ENCODE peak calls at places on chromosome 12, in four cellular contexts. E is GM10248, Q is HFFc6, D is IMR-90. B is an unnamed sample.

GRCh38 chr12:117045998-117046374 is 53.2 kb downstream of the TESC start:
- DNase-seq in Q (no peak), E (no peak), D (no peak), B (no peak)

GRCh38 chr12:27840229-27840999 is 60.4 kb upstream of the MANSC4 start:
- DNase-seq in Q (peak; percentile 10), E (no peak), D (no peak), B (no peak)

GRCh38 chr12:111220363-111220762 is 148.5 kb downstream of the PHETA1 start:
- DNase-seq in Q (no peak), E (no peak), D (no peak), B (no peak)

GRCh38 chr12:22190-22529 is 44.4 kb upstream of the IQSEC3 start:
- DNase-seq in D (no peak), Q (no peak), E (no peak), B (no peak)

GRCh38 chr12:89665556-89665955 is 43.1 kb downstream of the ATP2B1 start:
- DNase-seq in E (no peak), Q (no peak), D (no peak), B (no peak)

GRCh38 chr12:1195513-1195912 is 204.5 kb downstream of the ERC1 start:
- DNase-seq in D (no peak), Q (no peak), E (no peak), B (no peak)

GRCh38 chr12:62347922-62348650 is 87.9 kb downstream of the USP15 start:
- DNase-seq in D (peak; percentile 56), Q (peak; percentile 57), E (no peak), B (no peak)

GRCh38 chr12:96006727-96007126 is 10.6 kb upstream of the HAL start:
- DNase-seq in E (no peak), D (no peak), Q (no peak), B (no peak)

GRCh38 chr12:130127527-130127908 is 34.7 kb upstream of the FZD10 start:
- DNase-seq in E (no peak), Q (no peak), D (no peak), B (no peak)

GRCh38 chr12:103769240-103769945 is 71.6 kb downstream of the NT5DC3 start:
- DNase-seq in Q (no peak), E (no peak), D (no peak), B (no peak)

GRCh38 chr12:46088040-46088439 is 97.7 kb upstream of the SCAF11 start:
- DNase-seq in Q (no peak), D (no peak), E (no peak), B (no peak)

GRCh38 chr12:84136862-84137367 is 775.7 kb downstream of the SLC6A15 start:
- DNase-seq in E (no peak), Q (peak; percentile 16), D (peak; percentile 73), B (no peak)

GRCh38 chr12:64922853-64923252 is 98.4 kb downstream of the TBC1D30 start:
- DNase-seq in E (no peak), Q (no peak), D (no peak), B (no peak)

GRCh38 chr12:84329933-84330332 is 582.7 kb downstream of the SLC6A15 start:
- DNase-seq in E (no peak), Q (no peak), D (no peak), B (no peak)

GRCh38 chr12:5840900-5841299 is 104.2 kb downstream of the ANO2 start:
- DNase-seq in Q (no peak), E (no peak), D (no peak), B (no peak)

GRCh38 chr12:119180380-119181040 is 1.8 kb downstream of the HSPB8 start:
- DNase-seq in E (no peak), Q (peak; percentile 42), D (peak; percentile 66), B (no peak)

GRCh38 chr12:18375583-18375982 is 114.3 kb downstream of the PIK3C2G start:
- DNase-seq in E (no peak), Q (no peak), D (no peak), B (no peak)

GRCh38 chr12:16350682-16351081 is 3.2 kb downstream of the MGST1 start:
- DNase-seq in E (no peak), D (peak; percentile 97), Q (peak; percentile 85), B (no peak)

GRCh38 chr12:22412581-22412980 is 78.1 kb upstream of the ST8SIA1 start:
- DNase-seq in Q (no peak), E (no peak), D (no peak), B (no peak)

GRCh38 chr12:122126713-122127597 is 47.1 kb downstream of the IL31 start:
- DNase-seq in D (no peak), E (no peak), Q (no peak), B (no peak)

GRCh38 chr12:119826661-119827435 is 50.3 kb downstream of the CIT start:
- DNase-seq in Q (no peak), E (no peak), D (no peak), B (no peak)

GRCh38 chr12:124727244-124727673 is 136.4 kb downstream of the SCARB1 start:
- DNase-seq in Q (peak; percentile 84), D (no peak), E (peak; percentile 58), B (no peak)

GRCh38 chr12:106084048-106084671 is 54.6 kb downstream of the NUAK1 start:
- DNase-seq in Q (peak; percentile 81), D (peak; percentile 88), E (no peak), B (no peak)

GRCh38 chr12:57726151-57726883 is 12.2 kb downstream of the AGAP2 start:
- DNase-seq in D (peak; percentile 76), Q (peak; percentile 84), E (peak; percentile 16), B (peak; percentile 62)

GRCh38 chr12:107330901-107331431 is 237.6 kb upstream of the CRY1 start:
- DNase-seq in E (no peak), D (no peak), Q (no peak), B (peak; percentile 72)

GRCh38 chr12:96711364-96711763 is 195.7 kb upstream of the NEDD1 start:
- DNase-seq in D (no peak), E (no peak), Q (no peak), B (no peak)

GRCh38 chr12:101004891-101005290 is 205.1 kb downstream of the SLC5A8 start:
- DNase-seq in E (no peak), D (peak; percentile 16), Q (no peak), B (no peak)

GRCh38 chr12:106481246-106481645 is 101.6 kb upstream of the RFX4 start:
- DNase-seq in D (no peak), E (no peak), Q (no peak), B (no peak)

GRCh38 chr12:65318186-65318685 is 39.8 kb downstream of the MSRB3 start:
- DNase-seq in D (no peak), Q (no peak), E (no peak), B (no peak)

GRCh38 chr12:12290206-12290605 is 23.4 kb upstream of the LRP6 start:
- DNase-seq in E (no peak), Q (no peak), D (no peak), B (no peak)

GRCh38 chr12:27359578-27360340 is 27.1 kb downstream of the BMAL2 start:
- DNase-seq in D (peak; percentile 43), Q (peak; percentile 15), E (no peak), B (no peak)

GRCh38 chr12:76085159-76085868 is 829 bp upstream of the NAP1L1 start:
- DNase-seq in Q (peak; percentile 14), E (peak; percentile 10), D (peak; percentile 77), B (peak; percentile 77)
- TF ChIP-seq CTCF in Q (peak; percentile 59), E (peak; percentile 41), D (peak; percentile 36), B (peak; percentile 29)

DNA sequence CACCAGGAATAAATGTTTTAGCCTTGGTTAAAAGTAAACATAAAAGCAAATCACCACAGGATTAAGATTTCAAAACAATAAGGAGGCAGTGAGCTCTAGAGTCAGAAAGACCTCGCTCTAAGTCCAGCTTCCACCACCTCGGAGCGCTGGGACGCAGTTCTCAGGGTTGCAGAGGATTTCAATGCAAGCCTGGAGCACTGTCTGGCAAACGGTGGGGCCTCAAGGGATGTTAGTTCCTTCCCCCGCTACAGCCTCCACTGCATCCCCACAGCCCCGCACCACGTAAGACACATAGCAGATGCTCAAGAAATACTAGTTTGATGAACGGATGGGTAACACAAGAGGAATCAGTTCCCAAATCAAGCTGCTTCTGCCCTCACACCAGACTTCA is 39.3 kb upstream of the TMCC3 start:
- DNase-seq in Q (no peak), E (no peak), D (no peak), B (no peak)
- TF ChIP-seq CTCF in Q (no peak), E (no peak), D (no peak), B (no peak)

DNA sequence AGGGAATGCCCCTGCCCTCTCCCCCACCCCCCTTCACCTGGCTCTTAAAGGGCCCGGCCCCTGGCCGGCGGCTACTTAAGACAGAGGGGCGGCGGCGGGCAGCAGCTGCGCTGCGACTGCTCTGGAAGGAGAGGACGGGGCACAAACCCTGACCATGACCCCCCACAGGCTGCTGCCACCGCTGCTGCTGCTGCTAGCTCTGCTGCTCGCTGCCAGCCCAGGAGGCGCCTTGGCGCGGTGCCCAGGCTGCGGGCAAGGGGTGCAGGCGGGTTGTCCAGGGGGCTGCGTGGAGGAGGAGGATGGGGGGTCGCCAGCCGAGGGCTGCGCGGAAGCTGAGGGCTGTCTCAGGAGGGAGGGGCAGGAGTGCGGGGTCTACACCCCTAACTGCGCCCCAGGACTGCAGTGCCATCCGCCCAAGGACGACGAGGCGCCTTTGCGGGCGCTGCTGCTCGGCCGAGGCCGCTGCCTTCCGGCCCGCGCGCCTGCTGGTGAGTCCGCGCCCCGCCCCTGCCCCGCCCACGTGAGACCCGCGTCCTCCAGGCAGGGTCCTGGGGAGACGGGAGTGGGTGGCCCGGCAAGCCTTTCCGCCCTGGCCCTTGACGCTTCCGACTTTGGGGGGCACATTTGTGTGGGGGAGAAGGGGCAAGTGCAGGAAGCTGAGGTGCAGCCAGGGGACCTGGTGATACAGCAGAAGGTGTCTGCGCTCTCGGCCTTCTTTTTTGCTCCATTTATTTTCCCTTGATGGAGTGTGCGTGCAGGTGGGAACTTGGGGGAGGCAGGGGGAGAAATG is at the start of gene IGFBP6:
- DNase-seq in Q (peak; percentile 16), D (peak; percentile 34), E (peak; percentile 65), B (peak; percentile 81)
- TF ChIP-seq CTCF in Q (peak; percentile 26), D (no peak), E (no peak), B (no peak)

GRCh38 chr12:56375598-56376434 is 13.2 kb upstream of the APOF start:
- DNase-seq in D (no peak), Q (no peak), E (peak; percentile 35), B (no peak)

GRCh38 chr12:56377989-56378316 is 15.3 kb upstream of the APOF start:
- DNase-seq in Q (no peak), E (no peak), D (no peak), B (no peak)

GRCh38 chr12:56374726-56375597 is 12.3 kb upstream of the APOF start:
- DNase-seq in D (peak; percentile 9), E (no peak), Q (no peak), B (no peak)

GRCh38 chr12:56373515-56373914 is 10.9 kb upstream of the APOF start:
- DNase-seq in Q (no peak), D (no peak), E (no peak), B (no peak)

GRCh38 chr12:56377310-56377988 is 14.8 kb upstream of the APOF start:
- DNase-seq in E (no peak), D (peak; percentile 62), Q (peak; percentile 30), B (no peak)
- TF ChIP-seq CTCF in E (no peak), D (peak; percentile 52), Q (peak; percentile 45), B (no peak)

DNA sequence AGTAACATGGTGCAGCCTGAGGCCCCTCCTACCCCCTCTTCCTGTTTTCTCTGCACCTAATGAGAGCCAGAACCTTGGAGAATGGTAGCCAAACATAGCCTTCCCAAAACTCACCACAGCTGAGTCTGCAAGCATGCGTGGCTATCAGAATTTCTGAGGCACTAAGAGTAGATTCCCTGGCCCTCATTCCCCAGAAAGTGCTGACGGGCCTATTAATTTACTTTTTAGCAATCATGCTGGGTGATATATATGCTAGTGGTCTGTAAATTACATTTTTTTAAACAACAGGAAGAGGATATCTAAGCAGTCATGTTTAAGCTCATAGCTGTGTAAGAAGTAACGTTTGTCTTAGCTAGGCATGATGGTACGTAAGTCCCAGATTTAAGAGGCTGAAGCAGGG is 30.4 kb downstream of the KANSL2 start:
- DNase-seq in E (no peak), D (no peak), Q (no peak), B (no peak)
- TF ChIP-seq CTCF in E (no peak), D (no peak), Q (no peak), B (no peak)

B was measured in activated CD8-positive, alpha-beta T cell treated with anti-CD3 and anti-CD28 coated beads for 36 hours.